ENCODE peak calls at places on chromosomes 16 and 17, in six cellular contexts. H is H9; V is CD8-positive, alpha-beta T cell; T is body of pancreas; R is heart left ventricle; W is esophagus muscularis mucosa. I is an unnamed sample.

GRCh38 chr16:88353232-88353631 is 29.5 kb upstream of the ZNF469 start:
- DNase-seq in H (no peak), V (no peak), R (no peak), W (no peak), T (no peak), I (no peak)

GRCh38 chr17:2940352-2940751 is 123.1 kb downstream of the OR1D5 start:
- DNase-seq in H (peak; percentile 72), W (no peak), V (no peak), T (no peak), R (peak; percentile 79), I (no peak)

GRCh38 chr17:82356028-82356427 is 3.0 kb upstream of the TEX19 start:
- DNase-seq in W (no peak), T (peak; percentile 47), H (no peak), V (no peak), R (no peak), I (peak; percentile 81)

GRCh38 chr16:17510532-17510931 is 39.8 kb upstream of the XYLT1 start:
- DNase-seq in H (no peak), V (no peak), R (no peak), T (no peak), W (no peak), I (no peak)

GRCh38 chr17:43753488-43754129 is 5.0 kb downstream of the SOST start:
- DNase-seq in H (no peak), R (no peak), W (no peak), T (no peak), V (no peak), I (no peak)

GRCh38 chr16:84024854-84025253 is 17.7 kb downstream of the SLC38A8 start:
- DNase-seq in H (no peak), T (no peak), W (no peak), V (no peak), R (no peak), I (no peak)

GRCh38 chr17:35167046-35167445 is 19.4 kb downstream of the UNC45B start:
- DNase-seq in H (no peak), W (no peak), T (no peak), V (no peak), R (no peak), I (no peak)

GRCh38 chr17:34527908-34528470 is 51.4 kb upstream of the TMEM132E start:
- DNase-seq in W (no peak), T (no peak), V (no peak), H (peak; percentile 82), R (no peak), I (no peak)

GRCh38 chr16:50297301-50298074 is 31.1 kb downstream of the ADCY7 start:
- DNase-seq in W (no peak), H (peak; percentile 22), V (no peak), R (peak; percentile 40), T (peak; percentile 4), I (peak; percentile 48)

GRCh38 chr16:65546353-65546791 is 424.5 kb upstream of the CDH11 start:
- DNase-seq in T (no peak), R (no peak), H (no peak), V (no peak), W (no peak), I (no peak)

GRCh38 chr16:53992057-53992378 is 288.1 kb downstream of the FTO start:
- DNase-seq in W (no peak), V (no peak), H (no peak), T (no peak), R (no peak), I (no peak)

GRCh38 chr16:46974352-46974751 is 878 bp upstream of the DNAJA2 start:
- DNase-seq in T (no peak), V (no peak), H (no peak), R (no peak), W (no peak), I (no peak)

GRCh38 chr16:49019826-49020401 is 261.7 kb downstream of the CBLN1 start:
- DNase-seq in H (no peak), R (no peak), W (peak; percentile 89), T (peak; percentile 43), V (no peak), I (no peak)

GRCh38 chr17:82772026-82772425 is 20.2 kb downstream of the TBCD start:
- DNase-seq in V (no peak), R (no peak), H (no peak), W (no peak), T (no peak), I (no peak)

GRCh38 chr16:77945126-77945525 is 77.2 kb upstream of the CLEC3A start:
- DNase-seq in W (no peak), V (no peak), H (no peak), R (no peak), T (no peak), I (no peak)

GRCh38 chr16:9192746-9193145 is 101.3 kb downstream of the HAPSTR1 start:
- DNase-seq in V (no peak), R (no peak), W (no peak), T (no peak), H (no peak), I (no peak)

GRCh38 chr17:53142890-53143289 is 679.8 kb upstream of the KIF2B start:
- DNase-seq in W (no peak), R (no peak), V (no peak), H (peak; percentile 55), T (no peak), I (no peak)

GRCh38 chr16:85398688-85399582 is 214.2 kb upstream of the GSE1 start:
- DNase-seq in H (no peak), R (no peak), T (no peak), W (no peak), V (no peak), I (no peak)

GRCh38 chr17:39926588-39927100 is 757 bp downstream of the ORMDL3 start:
- DNase-seq in W (no peak), V (peak; percentile 66), R (peak; percentile 48), H (peak; percentile 69), T (peak; percentile 73), I (peak; percentile 81)

GRCh38 chr17:12584727-12585126 is 81.0 kb upstream of the MYOCD start:
- DNase-seq in W (no peak), V (no peak), T (no peak), H (no peak), R (no peak), I (no peak)

GRCh38 chr17:73646409-73647305 is 2.4 kb upstream of the SDK2 start:
- DNase-seq in R (no peak), T (no peak), H (peak; percentile 76), W (no peak), V (no peak), I (peak; percentile 29)

GRCh38 chr16:15946257-15947044 is 3.0 kb upstream of the ABCC1 start:
- DNase-seq in V (no peak), H (no peak), R (no peak), T (no peak), W (no peak), I (no peak)

GRCh38 chr16:68737730-68738590 is 868 bp downstream of the CDH1 start:
- DNase-seq in H (no peak), V (no peak), R (no peak), T (peak; percentile 92), W (no peak), I (peak; percentile 88)

GRCh38 chr16:12162151-12162559 is 185.6 kb downstream of the SNX29 start:
- DNase-seq in V (no peak), T (no peak), W (no peak), H (no peak), R (no peak), I (peak; percentile 54)
- H3K4me1 ChIP-seq in V (no peaks in the 10 kb centered on the region), T (no peaks in the 10 kb centered on the region), W (peaks cover 16% of the 10 kb centered on the region), H (no peaks in the 10 kb centered on the region), R (peaks cover 33% of the 10 kb centered on the region), I (no peaks in the 10 kb centered on the region)

GRCh38 chr17:79027925-79028491 is 4.0 kb downstream of the C1QTNF1 start:
- DNase-seq in W (no peak), T (no peak), V (no peak), H (no peak), R (peak; percentile 48), I (peak; percentile 54)
- H3K27me3 ChIP-seq in W (no peaks in the 10 kb centered on the region), T (no peaks in the 10 kb centered on the region), V (no peaks in the 10 kb centered on the region), H (peaks cover 21% of the 10 kb centered on the region), R (peaks cover 7% of the 10 kb centered on the region), I (no peaks in the 10 kb centered on the region)

GRCh38 chr16:10210979-10211378 is 28.8 kb upstream of the GRIN2A start:
- DNase-seq in T (no peak), V (no peak), W (no peak), R (no peak), H (no peak), I (no peak)

GRCh38 chr16:10219742-10220141 is 37.5 kb upstream of the GRIN2A start:
- DNase-seq in W (no peak), H (no peak), V (no peak), T (no peak), R (no peak), I (no peak)

GRCh38 chr16:10218490-10219206 is 36.4 kb upstream of the GRIN2A start:
- DNase-seq in V (no peak), T (no peak), R (peak; percentile 30), W (no peak), H (no peak), I (no peak)

DNA sequence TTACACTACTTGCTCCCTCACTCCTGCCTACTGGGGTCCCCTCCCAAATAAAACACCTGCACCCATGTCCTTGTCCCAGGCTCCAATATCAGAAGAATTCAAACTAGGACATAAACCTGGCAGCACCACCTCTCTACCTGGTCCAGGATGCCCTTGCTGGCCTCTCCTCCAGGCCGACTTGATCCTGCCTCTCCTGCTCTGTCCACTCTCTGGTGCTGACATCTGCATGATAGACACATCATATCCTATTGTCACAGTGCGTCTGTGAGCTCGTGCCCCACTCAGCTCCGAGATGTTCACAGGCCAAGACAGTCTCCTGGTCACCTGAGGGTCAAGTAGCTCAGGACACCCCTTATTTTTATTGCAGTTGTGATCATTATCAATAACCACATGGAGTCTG is 31.5 kb upstream of the GRIN2A start:
- DNase-seq in T (no peak), R (no peak), V (no peak), W (no peak), H (no peak), I (no peak)
- TF ChIP-seq CTCF in T (no peak), R (no peak), V (no peak), W (no peak), H (no peak), I (no peak)

GRCh38 chr16:2470234-2470601 is 879 bp upstream of the NTN3 start:
- DNase-seq in R (no peak), H (no peak), V (no peak), W (no peak), T (no peak), I (no peak)

GRCh38 chr16:2469399-2470233 is 1.5 kb upstream of the NTN3 start:
- DNase-seq in W (no peak), R (no peak), T (no peak), H (no peak), V (no peak), I (no peak)

GRCh38 chr16:2467301-2468141 is 3.6 kb upstream of the NTN3 start:
- DNase-seq in W (no peak), V (no peak), R (peak; percentile 88), H (peak; percentile 74), T (peak; percentile 81), I (peak; percentile 83)

GRCh38 chr16:2468142-2468724 is 2.9 kb upstream of the NTN3 start:
- DNase-seq in V (no peak), H (no peak), R (no peak), T (peak; percentile 40), W (no peak), I (no peak)

DNA sequence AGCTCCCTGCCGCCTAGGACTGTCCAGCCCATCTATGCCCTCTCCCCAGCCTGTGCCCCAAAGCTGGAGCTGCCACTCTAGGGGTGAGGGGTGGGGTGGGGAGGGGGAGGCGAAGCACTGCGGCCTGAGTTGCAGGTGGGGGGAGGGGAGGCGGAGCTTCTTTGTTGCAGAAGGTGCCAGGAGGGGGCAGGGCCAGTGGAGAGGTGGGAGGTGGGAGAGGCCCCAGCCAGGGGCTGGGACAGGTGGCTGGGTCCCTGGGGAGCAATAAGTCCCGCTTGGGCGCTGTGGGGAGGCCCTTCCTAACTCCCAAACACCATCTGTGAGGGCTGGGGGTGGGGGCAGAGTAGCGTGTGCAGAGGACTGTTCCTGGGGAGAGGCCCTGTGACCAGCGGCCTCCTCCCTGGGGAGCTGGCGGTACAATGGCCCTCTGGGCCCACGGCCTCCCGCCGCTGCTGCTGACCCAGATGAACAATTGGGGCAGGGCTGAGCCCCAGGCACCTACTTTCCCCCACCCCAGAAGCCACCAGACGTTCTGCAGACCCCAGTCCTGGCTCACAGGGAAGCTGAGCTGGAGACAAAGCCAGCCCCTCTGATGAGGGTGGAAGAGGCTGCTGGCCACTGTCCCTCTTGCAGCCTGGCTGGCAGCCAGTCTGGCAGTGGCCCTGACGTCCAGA is 2.2 kb upstream of the NTN3 start:
- DNase-seq in V (no peak), W (no peak), R (no peak), H (no peak), T (peak; percentile 33), I (no peak)
- H3K4me1 ChIP-seq in V (peaks cover 25% of the 10 kb centered on the region), W (peaks cover 45% of the 10 kb centered on the region), R (peaks cover 46% of the 10 kb centered on the region), H (no peaks in the 10 kb centered on the region), T (peaks cover 49% of the 10 kb centered on the region), I (peaks cover 36% of the 10 kb centered on the region)

I was measured in upper lobe of right lung.